ENCODE peak calls at places on chromosomes 7 and 10, in ten cellular contexts. W is EL; V is midbrain; I is stimulated activated CD4-positive, alpha-beta T cell treated with anti-CD3 and anti-CD28 coated beads, Interleukin-1b, Interleukin-23, amount 100 ng/mL, for 1 hour; Y is endothelial cell; H is SIG-M5; B is M059J; U is GM04503; C is ACHN; Q is AG08395. M is an unnamed sample.

GRCh38 chr7:17239683-17240521 is 58.5 kb upstream of the AHR start:
- DNase-seq in W (peak; percentile 70), V (no peak), I (no peak), Y (no peak), H (no peak), B (peak; percentile 77), U (peak; percentile 21), C (peak; percentile 39), Q (peak; percentile 56), M (no peak)

GRCh38 chr7:124202546-124202945 is 169.7 kb upstream of the TMEM229A start:
- DNase-seq in W (no peak), V (no peak), I (no peak), Y (no peak), H (no peak), B (no peak), U (no peak), C (no peak), Q (no peak), M (no peak)

GRCh38 chr7:81367335-81367801 is 402.5 kb downstream of the HGF start:
- DNase-seq in W (peak; percentile 56), V (no peak), I (no peak), Y (no peak), H (no peak), B (peak; percentile 58), U (peak; percentile 80), C (no peak), Q (peak; percentile 82), M (no peak)

GRCh38 chr10:30812018-30812851 is 182.7 kb upstream of the LYZL2 start:
- DNase-seq in W (peak; percentile 84), V (no peak), I (no peak), Y (no peak), H (no peak), B (peak; percentile 89), U (no peak), C (no peak), Q (peak; percentile 69), M (no peak)

GRCh38 chr10:35195361-35196306 is 69.0 kb downstream of the CREM start:
- DNase-seq in W (peak; percentile 93), V (peak; percentile 76), I (peak; percentile 21), Y (peak; percentile 48), H (peak; percentile 23), B (peak; percentile 91), U (peak; percentile 83), C (peak; percentile 94), Q (peak; percentile 81), M (peak; percentile 89)

GRCh38 chr7:140646931-140647647 is 6.5 kb upstream of the DENND2A start:
- DNase-seq in W (peak; percentile 54), V (peak; percentile 34), I (no peak), Y (peak; percentile 46), H (no peak), B (peak; percentile 73), U (no peak), C (peak; percentile 83), Q (peak; percentile 65), M (peak; percentile 39)

GRCh38 chr7:82266081-82266480 is 177.5 kb downstream of the CACNA2D1 start:
- DNase-seq in W (no peak), V (no peak), I (no peak), Y (no peak), H (no peak), B (no peak), U (no peak), C (no peak), Q (no peak), M (no peak)

GRCh38 chr7:137579913-137580640 is 236.5 kb upstream of the PTN start:
- DNase-seq in W (peak; percentile 80), V (no peak), I (no peak), Y (no peak), H (no peak), B (peak; percentile 91), U (no peak), C (peak; percentile 47), Q (peak; percentile 41), M (no peak)

GRCh38 chr7:158241919-158242318 is 345.7 kb downstream of the PTPRN2 start:
- DNase-seq in W (no peak), V (no peak), I (no peak), Y (no peak), H (no peak), B (no peak), U (no peak), C (no peak), Q (no peak), M (no peak)

GRCh38 chr10:119539359-119539651 is 3.2 kb downstream of the RGS10 start:
- DNase-seq in W (no peak), V (no peak), I (no peak), Y (no peak), H (no peak), B (no peak), U (no peak), C (no peak), Q (no peak), M (no peak)

GRCh38 chr10:71235808-71236207 is 23.4 kb downstream of the UNC5B start:
- DNase-seq in W (no peak), V (no peak), I (no peak), Y (no peak), H (no peak), B (no peak), U (no peak), C (no peak), Q (no peak), M (no peak)

M was measured in naive B cell.